ENCODE peak calls at places on chromosomes 5 and 9, in ten cellular contexts. One of them, this sample, is unnamed.

GRCh38 chr5:61918606-61919005 is 387.4 kb upstream of the KIF2A start:
- DNase-seq in NCI-H1694 treated with DMSO at 0.1 percent for 48 hours: no peak
- DNase-seq in GM10248: no peak
- DNase-seq in HL-60: no peak
- DNase-seq in endothelial cell: no peak
- DNase-seq in GM20000: no peak
- DNase-seq in posterior cingulate gyrus: no peak
- DNase-seq in naive thymus-derived CD8-positive, alpha-beta T cell: no peak
- DNase-seq in left colon: no peak
- DNase-seq in A549: no peak
- DNase-seq in this sample: no peak

GRCh38 chr5:170111088-170111796 is 5.5 kb downstream of the FOXI1 start:
- DNase-seq in naive thymus-derived CD8-positive, alpha-beta T cell: no peak
- DNase-seq in GM20000: no peak
- DNase-seq in HL-60: no peak
- DNase-seq in posterior cingulate gyrus: no peak
- DNase-seq in A549: no peak
- DNase-seq in left colon: no peak
- DNase-seq in NCI-H1694 treated with DMSO at 0.1 percent for 48 hours: no peak
- DNase-seq in GM10248: no peak
- DNase-seq in endothelial cell: no peak
- DNase-seq in this sample: no peak

GRCh38 chr5:7926296-7926695 is 57.3 kb downstream of the MTRR start:
- DNase-seq in A549: no peak
- DNase-seq in GM10248: no peak
- DNase-seq in HL-60: no peak
- DNase-seq in naive thymus-derived CD8-positive, alpha-beta T cell: no peak
- DNase-seq in NCI-H1694 treated with DMSO at 0.1 percent for 48 hours: no peak
- DNase-seq in posterior cingulate gyrus: no peak
- DNase-seq in GM20000: no peak
- DNase-seq in endothelial cell: no peak
- DNase-seq in left colon: no peak
- DNase-seq in this sample: no peak

GRCh38 chr5:164153469-164154172 is 648.2 kb downstream of the MAT2B start:
- DNase-seq in endothelial cell: no peak
- DNase-seq in HL-60: no peak
- DNase-seq in GM20000: no peak
- DNase-seq in A549: no peak
- DNase-seq in posterior cingulate gyrus: no peak
- DNase-seq in left colon: no peak
- DNase-seq in GM10248: no peak
- DNase-seq in naive thymus-derived CD8-positive, alpha-beta T cell: no peak
- DNase-seq in NCI-H1694 treated with DMSO at 0.1 percent for 48 hours: no peak
- DNase-seq in this sample: no peak

GRCh38 chr5:131382407-131383395 is 118.8 kb downstream of the CDC42SE2 start:
- DNase-seq in A549: peak; percentile 85
- DNase-seq in HL-60: peak; percentile 7
- DNase-seq in posterior cingulate gyrus: no peak
- DNase-seq in endothelial cell: no peak
- DNase-seq in GM20000: peak; percentile 52
- DNase-seq in NCI-H1694 treated with DMSO at 0.1 percent for 48 hours: peak; percentile 5
- DNase-seq in left colon: no peak
- DNase-seq in naive thymus-derived CD8-positive, alpha-beta T cell: peak; percentile 36
- DNase-seq in GM10248: peak; percentile 46
- DNase-seq in this sample: peak; percentile 38

GRCh38 chr9:130220351-130220750 is 45.2 kb upstream of the HMCN2 start:
- DNase-seq in HL-60: no peak
- DNase-seq in GM10248: no peak
- DNase-seq in left colon: no peak
- DNase-seq in NCI-H1694 treated with DMSO at 0.1 percent for 48 hours: no peak
- DNase-seq in posterior cingulate gyrus: no peak
- DNase-seq in naive thymus-derived CD8-positive, alpha-beta T cell: no peak
- DNase-seq in GM20000: no peak
- DNase-seq in A549: no peak
- DNase-seq in endothelial cell: no peak
- DNase-seq in this sample: no peak

GRCh38 chr5:141521244-141521781 is 32.4 kb downstream of the PCDHGC5 start:
- DNase-seq in A549: peak; percentile 75
- DNase-seq in GM20000: no peak
- DNase-seq in naive thymus-derived CD8-positive, alpha-beta T cell: no peak
- DNase-seq in HL-60: peak; percentile 47
- DNase-seq in GM10248: no peak
- DNase-seq in posterior cingulate gyrus: no peak
- DNase-seq in NCI-H1694 treated with DMSO at 0.1 percent for 48 hours: no peak
- DNase-seq in endothelial cell: no peak
- DNase-seq in left colon: no peak
- DNase-seq in this sample: no peak

GRCh38 chr9:35864695-35865255 is 5.4 kb downstream of the OR13J1 start:
- DNase-seq in naive thymus-derived CD8-positive, alpha-beta T cell: no peak
- DNase-seq in GM20000: no peak
- DNase-seq in GM10248: no peak
- DNase-seq in A549: no peak
- DNase-seq in endothelial cell: no peak
- DNase-seq in HL-60: no peak
- DNase-seq in left colon: no peak
- DNase-seq in NCI-H1694 treated with DMSO at 0.1 percent for 48 hours: no peak
- DNase-seq in posterior cingulate gyrus: no peak
- DNase-seq in this sample: no peak

GRCh38 chr9:34363619-34364351 is 12.9 kb downstream of the MYORG start:
- DNase-seq in GM20000: no peak
- DNase-seq in endothelial cell: peak; percentile 69
- DNase-seq in A549: no peak
- DNase-seq in HL-60: no peak
- DNase-seq in NCI-H1694 treated with DMSO at 0.1 percent for 48 hours: no peak
- DNase-seq in GM10248: no peak
- DNase-seq in posterior cingulate gyrus: no peak
- DNase-seq in naive thymus-derived CD8-positive, alpha-beta T cell: no peak
- DNase-seq in left colon: no peak
- DNase-seq in this sample: no peak

GRCh38 chr5:17182494-17182893 is 34.9 kb upstream of the BASP1 start:
- DNase-seq in posterior cingulate gyrus: no peak
- DNase-seq in HL-60: no peak
- DNase-seq in left colon: no peak
- DNase-seq in GM20000: no peak
- DNase-seq in A549: no peak
- DNase-seq in naive thymus-derived CD8-positive, alpha-beta T cell: no peak
- DNase-seq in NCI-H1694 treated with DMSO at 0.1 percent for 48 hours: no peak
- DNase-seq in endothelial cell: no peak
- DNase-seq in GM10248: no peak
- DNase-seq in this sample: no peak